ENCODE peak calls at places on chromosomes 16 and 17, in four cellular contexts. N, J, U and M are unnamed samples.

GRCh38 chr16:86100205-86101134 is 201.5 kb downstream of the IRF8 start:
- DNase-seq in N (peak), J (no peak), U (peak), M (peak)

GRCh38 chr16:88993006-88993787 is 16.2 kb upstream of the CBFA2T3 start:
- DNase-seq in N (no peak), J (no peak), U (no peak), M (peak)

GRCh38 chr17:37527249-37527851 is 37.7 kb downstream of the DUSP14 start:
- DNase-seq in N (no peak), J (no peak), U (no peak), M (no peak)

GRCh38 chr17:2731807-2732206 is 17.6 kb downstream of the CCDC92B start:
- DNase-seq in N (no peak), J (no peak), U (no peak), M (no peak)

GRCh38 chr17:71409712-71410111 is 711.1 kb upstream of the SOX9 start:
- DNase-seq in N (peak), J (no peak), U (no peak), M (no peak)

GRCh38 chr17:14759325-14759724 is 458.4 kb downstream of the HS3ST3B1 start:
- DNase-seq in N (no peak), J (no peak), U (no peak), M (no peak)

GRCh38 chr17:76132574-76133338 is 8.3 kb downstream of the FOXJ1 start:
- DNase-seq in N (no peak), J (peak), U (no peak), M (peak)

GRCh38 chr16:88595101-88595500 is 24.9 kb downstream of the ZC3H18 start:
- DNase-seq in N (no peak), J (no peak), U (no peak), M (no peak)

GRCh38 chr16:89615596-89616090 is 2.2 kb downstream of the DPEP1 start:
- DNase-seq in N (no peak), J (no peak), U (no peak), M (peak)

GRCh38 chr16:57998484-57998883 is 2.0 kb downstream of the ZNF319 start:
- DNase-seq in N (no peak), J (peak), U (no peak), M (peak)

GRCh38 chr17:67606471-67606870 is 111.3 kb upstream of the NOL11 start:
- DNase-seq in N (no peak), J (peak), U (no peak), M (no peak)

GRCh38 chr17:64063766-64064224 is 43.4 kb upstream of the ICAM2 start:
- DNase-seq in N (no peak), J (peak), U (no peak), M (peak)

GRCh38 chr17:66834919-66835454 is at the start of gene CACNG5:
- DNase-seq in N (no peak), J (no peak), U (no peak), M (no peak)

GRCh38 chr16:5578980-5579379 is 481.4 kb upstream of the EEF2KMT start:
- DNase-seq in N (no peak), J (no peak), U (no peak), M (no peak)

GRCh38 chr16:77191259-77191969 is 424 bp downstream of the MON1B start:
- DNase-seq in N (no peak), J (peak), U (no peak), M (peak)

GRCh38 chr16:54538241-54538640 is 251.7 kb upstream of the IRX3 start:
- DNase-seq in N (no peak), J (no peak), U (no peak), M (no peak)

GRCh38 chr17:45965741-45966140 is 33.3 kb upstream of the STH start:
- DNase-seq in N (no peak), J (no peak), U (no peak), M (no peak)

GRCh38 chr16:81553080-81553813 is 108.6 kb downstream of the CMIP start:
- DNase-seq in N (no peak), J (no peak), U (peak), M (no peak)

GRCh38 chr17:4585203-4585939 is 1.0 kb downstream of the SMTNL2 start:
- DNase-seq in N (no peak), J (no peak), U (no peak), M (no peak)

GRCh38 chr17:69223809-69224208 is 4.8 kb downstream of the ABCA10 start:
- DNase-seq in N (no peak), J (no peak), U (no peak), M (no peak)

GRCh38 chr17:17204041-17204591 is 2.0 kb downstream of the PLD6 start:
- DNase-seq in N (no peak), J (no peak), U (no peak), M (no peak)

GRCh38 chr17:45812102-45812501 is 28.0 kb downstream of the CRHR1 start:
- DNase-seq in N (no peak), J (no peak), U (no peak), M (no peak)

GRCh38 chr16:10817963-10818941 is at the start of gene TVP23A:
- DNase-seq in N (no peak), J (no peak), U (no peak), M (no peak)

GRCh38 chr17:11618861-11619566 is 20.7 kb downstream of the DNAH9 start:
- DNase-seq in N (no peak), J (peak), U (no peak), M (no peak)

GRCh38 chr16:81712681-81713080 is 66.4 kb upstream of the PLCG2 start:
- DNase-seq in N (no peak), J (no peak), U (no peak), M (no peak)

GRCh38 chr16:74760007-74760767 is 14.4 kb downstream of the FA2H start:
- DNase-seq in N (no peak), J (no peak), U (no peak), M (no peak)

GRCh38 chr17:48927978-48928716 is 16.5 kb downstream of the SNF8 start:
- DNase-seq in N (no peak), J (no peak), U (no peak), M (no peak)

GRCh38 chr16:85350146-85350728 is 238.0 kb upstream of the CIBAR2 start:
- DNase-seq in N (no peak), J (no peak), U (no peak), M (no peak)

GRCh38 chr16:54927125-54928015 is 3.3 kb upstream of the IRX5 start:
- DNase-seq in N (no peak), J (no peak), U (no peak), M (no peak)

GRCh38 chr17:27616414-27616813 is 14.6 kb upstream of the LGALS9 start:
- DNase-seq in N (no peak), J (no peak), U (no peak), M (peak)

GRCh38 chr17:56737741-56738161 is 96.0 kb downstream of the C17orf67 start:
- DNase-seq in N (no peak), J (no peak), U (no peak), M (peak)

GRCh38 chr16:19143241-19143640 is 24.8 kb upstream of the SYT17 start:
- DNase-seq in N (no peak), J (no peak), U (no peak), M (no peak)

DNA sequence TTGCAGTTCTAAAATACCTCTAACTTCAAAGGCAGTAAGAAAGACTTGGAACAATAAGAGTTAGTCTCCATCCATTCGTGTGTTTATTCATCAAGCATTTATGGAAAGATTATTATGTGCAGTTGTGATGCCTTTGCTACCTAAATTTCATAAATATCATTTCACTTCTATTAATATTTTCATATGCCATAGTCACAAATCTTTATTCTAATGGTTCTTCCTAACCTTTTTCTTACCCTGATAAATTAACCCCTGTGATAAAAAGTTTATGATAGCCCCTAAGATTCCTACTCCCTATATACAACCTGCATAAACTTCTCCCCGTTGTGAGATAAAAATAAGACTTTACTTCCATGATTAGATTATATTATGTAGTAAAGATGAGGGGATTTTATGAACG is 94.9 kb downstream of the BRIP1 start:
- DNase-seq in N (no peak), J (no peak), U (no peak), M (no peak)
- TF ChIP-seq CTCF in N (no peak), J (no peak), U (no peak), M (no peak)

GRCh38 chr17:80538484-80538883 is 6.2 kb upstream of the RPTOR start:
- DNase-seq in N (no peak), J (no peak), U (no peak), M (no peak)

GRCh38 chr17:80544655-80545498 is at the start of gene RPTOR:
- DNase-seq in N (peak), J (peak), U (peak), M (peak)

GRCh38 chr17:80539022-80539421 is 5.6 kb upstream of the RPTOR start:
- DNase-seq in N (no peak), J (no peak), U (no peak), M (no peak)
- H3K4me3 ChIP-seq in N (no peak), J (no peak), U (no peak), M (no peak)

DNA sequence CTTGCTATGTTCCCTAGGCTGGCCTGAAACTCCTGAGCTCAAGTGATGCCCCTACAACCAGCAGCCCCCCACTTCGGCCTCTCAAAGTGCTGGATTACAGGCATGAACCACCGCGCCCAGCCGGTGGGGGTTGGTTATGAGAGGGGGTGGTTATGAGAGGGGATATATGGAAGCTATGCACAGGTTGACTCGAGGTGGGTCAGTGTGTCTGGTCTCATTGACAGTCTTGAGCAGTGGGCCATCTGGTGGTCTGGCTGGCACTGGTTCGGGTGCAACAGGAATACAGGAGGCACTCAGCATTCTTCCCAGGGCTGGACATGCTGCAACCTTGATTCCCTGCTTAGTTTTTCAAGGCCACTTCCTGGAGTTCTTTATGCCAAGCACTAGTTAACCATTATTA is 5.6 kb upstream of the STX1B start:
- DNase-seq in N (no peak), J (no peak), U (no peak), M (no peak)
- TF ChIP-seq CTCF in N (no peak), J (no peak), U (no peak), M (no peak)

GRCh38 chr16:49664221-49665215 is 191.4 kb downstream of the ZNF423 start:
- DNase-seq in N (no peak), J (no peak), U (no peak), M (no peak)

GRCh38 chr16:49661465-49662187 is 194.3 kb downstream of the ZNF423 start:
- DNase-seq in N (no peak), J (no peak), U (no peak), M (no peak)

GRCh38 chr16:49660647-49661046 is 195.3 kb downstream of the ZNF423 start:
- DNase-seq in N (no peak), J (no peak), U (no peak), M (no peak)

GRCh38 chr16:49659356-49659755 is 196.6 kb downstream of the ZNF423 start:
- DNase-seq in N (no peak), J (no peak), U (no peak), M (no peak)

GRCh38 chr16:49663081-49664057 is 192.5 kb downstream of the ZNF423 start:
- DNase-seq in N (no peak), J (no peak), U (no peak), M (peak)
- H3K4me3 ChIP-seq in N (no peak), J (no peak), U (no peak), M (no peak)

DNA sequence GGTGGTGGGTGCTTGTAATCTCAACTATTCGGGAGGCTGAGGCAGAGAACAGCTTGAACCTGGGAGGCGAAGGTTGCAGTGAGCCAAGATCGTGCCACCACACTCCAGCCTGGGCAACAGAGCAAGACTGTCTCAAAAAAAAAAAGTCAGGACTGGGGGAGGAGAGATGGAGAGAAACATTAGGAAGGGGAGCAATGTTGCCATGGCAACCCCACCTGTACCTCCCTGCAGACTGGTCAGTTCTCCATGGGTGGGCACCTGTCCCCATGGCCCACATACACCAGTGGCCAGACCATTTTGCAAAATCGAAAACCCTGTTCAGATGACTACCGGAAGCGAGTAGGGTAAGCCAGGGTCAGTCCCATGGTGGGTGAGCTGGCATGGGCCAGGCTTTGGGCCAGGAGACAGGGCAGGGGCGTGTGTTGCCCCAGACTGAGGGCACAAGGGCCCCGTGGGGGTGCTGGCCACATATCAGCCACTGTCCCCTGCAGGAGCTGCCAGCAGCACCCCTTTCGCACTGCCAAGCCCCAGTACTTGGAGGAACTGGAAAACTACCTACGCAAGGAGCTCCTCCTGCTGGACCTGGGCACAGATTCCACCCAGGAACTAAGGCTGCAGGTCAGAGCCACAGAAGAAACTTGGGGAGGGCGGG is 14.0 kb downstream of the TSNAXIP1 start:
- DNase-seq in N (no peak), J (no peak), U (no peak), M (no peak)
- TF ChIP-seq CTCF in N (no peak), J (no peak), U (no peak), M (no peak)

GRCh38 chr17:81365148-81365600 is 30.1 kb upstream of the BAHCC1 start:
- DNase-seq in N (no peak), J (peak), U (peak), M (peak)
- H3K4me3 ChIP-seq in N (peak), J (no peak), U (no peak), M (no peak)